ENCODE peak calls at places on chromosomes 4 and X, in eight cellular contexts. C is choroid plexus epithelial cell, Y is upper lobe of left lung, D is HFF-Myc, L is astrocyte of the spinal cord, W is CD14-positive monocyte, E is fibroblast of mammary gland, M is mucosa of descending colon. P is an unnamed sample.

GRCh38 chrX:153438522-153438921 is 7.3 kb downstream of the TREX2 start:
- DNase-seq in C (peak), Y (no peak), D (peak), L (peak), W (no peak), E (peak), M (no peak), P (no peak)

GRCh38 chr4:54942735-54943134 is 182.7 kb downstream of the KDR start:
- DNase-seq in C (peak), Y (no peak), D (no peak), L (no peak), W (no peak), E (no peak), M (no peak), P (no peak)

GRCh38 chr4:124537971-124538370 is 174.6 kb downstream of the ANKRD50 start:
- DNase-seq in C (no peak), Y (no peak), D (no peak), L (no peak), W (no peak), E (no peak), M (no peak), P (no peak)

GRCh38 chrX:108081110-108081509 is 10.2 kb downstream of the PSMD10 start:
- DNase-seq in C (no peak), Y (no peak), D (no peak), L (no peak), W (no peak), E (no peak), M (no peak), P (no peak)

GRCh38 chr4:81622028-81622427 is 150.3 kb upstream of the RASGEF1B start:
- DNase-seq in C (no peak), Y (no peak), D (no peak), L (no peak), W (no peak), E (no peak), M (no peak), P (no peak)

GRCh38 chr4:20532096-20532495 is 168.2 kb upstream of the PACRGL start:
- DNase-seq in C (peak), Y (no peak), D (no peak), L (peak), W (no peak), E (no peak), M (no peak), P (no peak)

GRCh38 chr4:16897351-16897750 is 1.1 kb downstream of the LDB2 start:
- DNase-seq in C (peak), Y (no peak), D (no peak), L (peak), W (no peak), E (no peak), M (no peak), P (no peak)

GRCh38 chr4:128835498-128836222 is 26.2 kb downstream of the JADE1 start:
- DNase-seq in C (peak), Y (peak), D (no peak), L (no peak), W (no peak), E (peak), M (no peak), P (peak)

GRCh38 chr4:90127223-90127705 is at the start of gene CCSER1:
- DNase-seq in C (peak), Y (peak), D (no peak), L (peak), W (peak), E (peak), M (peak), P (peak)

GRCh38 chr4:73438582-73439215 is 2.7 kb downstream of the AFP start:
- DNase-seq in C (no peak), Y (no peak), D (no peak), L (no peak), W (no peak), E (no peak), M (no peak), P (no peak)

GRCh38 chr4:73437558-73437956 is 1.5 kb downstream of the AFP start:
- DNase-seq in C (no peak), Y (no peak), D (no peak), L (no peak), W (no peak), E (no peak), M (no peak), P (no peak)

GRCh38 chr4:73435984-73436383 is at the start of gene AFP:
- DNase-seq in C (no peak), Y (no peak), D (no peak), L (no peak), W (no peak), E (no peak), M (no peak), P (no peak)

GRCh38 chr4:73438048-73438447 is 2.0 kb downstream of the AFP start:
- DNase-seq in C (no peak), Y (no peak), D (no peak), L (no peak), W (no peak), E (no peak), M (no peak), P (no peak)

DNA sequence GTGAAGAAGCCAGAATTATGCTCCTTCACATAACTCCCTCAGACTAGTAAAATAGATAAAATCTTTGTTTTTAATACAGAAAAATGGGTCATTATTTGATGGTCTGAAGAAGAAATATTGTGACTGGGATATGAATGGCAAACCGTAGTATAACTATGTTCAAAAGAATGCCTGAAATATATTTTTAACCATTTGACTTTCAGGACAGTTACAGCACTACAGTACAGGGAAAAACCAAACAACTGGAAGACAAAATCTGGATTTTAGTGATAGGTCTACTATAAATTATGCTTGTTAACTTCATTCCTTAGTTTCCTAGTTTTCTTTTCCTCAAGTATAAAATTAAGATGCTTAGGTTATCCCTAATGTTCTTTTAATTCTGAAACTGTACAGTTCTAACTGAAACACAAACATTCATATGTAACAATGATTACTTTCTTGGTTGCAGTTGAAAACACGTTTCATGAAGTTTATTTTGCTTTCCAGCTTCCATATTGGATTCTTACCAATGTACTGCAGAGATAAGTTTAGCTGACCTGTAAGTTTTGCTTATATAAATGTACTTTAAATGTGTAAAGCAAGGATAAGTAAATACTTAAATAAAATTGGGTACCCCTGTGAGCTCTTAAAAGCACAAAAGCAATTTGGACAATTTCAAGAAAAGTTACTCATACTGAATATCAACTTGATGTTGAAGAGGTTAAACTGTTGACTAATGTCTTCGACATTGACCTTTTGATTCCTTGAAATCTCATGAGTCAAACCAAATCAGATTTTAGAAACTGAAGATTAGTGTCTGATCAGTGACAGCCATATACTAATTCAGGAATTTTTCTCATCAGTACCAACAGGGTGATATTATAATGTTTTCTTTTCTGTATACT is 895 bp downstream of the AFP start:
- DNase-seq in C (no peak), Y (no peak), D (no peak), L (no peak), W (no peak), E (no peak), M (no peak), P (no peak)
- TF ChIP-seq CTCF in C (no peak), Y (no peak), D (no peak), L (no peak), W (no peak), E (no peak), M (no peak), P (no peak)

GRCh38 chrX:21932277-21932996 is 8.1 kb upstream of the SMS start:
- DNase-seq in C (peak), Y (no peak), D (no peak), L (peak), W (peak), E (peak), M (no peak), P (no peak)

GRCh38 chrX:21929209-21929608 is 11.3 kb upstream of the SMS start:
- DNase-seq in C (no peak), Y (no peak), D (no peak), L (no peak), W (no peak), E (no peak), M (no peak), P (no peak)

GRCh38 chrX:21934414-21934813 is 6.1 kb upstream of the SMS start:
- DNase-seq in C (no peak), Y (no peak), D (no peak), L (no peak), W (no peak), E (no peak), M (no peak), P (no peak)

GRCh38 chrX:21930986-21931385 is 9.5 kb upstream of the SMS start:
- DNase-seq in C (no peak), Y (no peak), D (no peak), L (no peak), W (no peak), E (no peak), M (no peak), P (no peak)

GRCh38 chrX:21933077-21933476 is 7.4 kb upstream of the SMS start:
- DNase-seq in C (no peak), Y (no peak), D (no peak), L (no peak), W (no peak), E (no peak), M (no peak), P (no peak)
- TF ChIP-seq CTCF in C (no peak), Y (no peak), D (no peak), L (no peak), W (no peak), E (no peak), M (no peak), P (no peak)

DNA sequence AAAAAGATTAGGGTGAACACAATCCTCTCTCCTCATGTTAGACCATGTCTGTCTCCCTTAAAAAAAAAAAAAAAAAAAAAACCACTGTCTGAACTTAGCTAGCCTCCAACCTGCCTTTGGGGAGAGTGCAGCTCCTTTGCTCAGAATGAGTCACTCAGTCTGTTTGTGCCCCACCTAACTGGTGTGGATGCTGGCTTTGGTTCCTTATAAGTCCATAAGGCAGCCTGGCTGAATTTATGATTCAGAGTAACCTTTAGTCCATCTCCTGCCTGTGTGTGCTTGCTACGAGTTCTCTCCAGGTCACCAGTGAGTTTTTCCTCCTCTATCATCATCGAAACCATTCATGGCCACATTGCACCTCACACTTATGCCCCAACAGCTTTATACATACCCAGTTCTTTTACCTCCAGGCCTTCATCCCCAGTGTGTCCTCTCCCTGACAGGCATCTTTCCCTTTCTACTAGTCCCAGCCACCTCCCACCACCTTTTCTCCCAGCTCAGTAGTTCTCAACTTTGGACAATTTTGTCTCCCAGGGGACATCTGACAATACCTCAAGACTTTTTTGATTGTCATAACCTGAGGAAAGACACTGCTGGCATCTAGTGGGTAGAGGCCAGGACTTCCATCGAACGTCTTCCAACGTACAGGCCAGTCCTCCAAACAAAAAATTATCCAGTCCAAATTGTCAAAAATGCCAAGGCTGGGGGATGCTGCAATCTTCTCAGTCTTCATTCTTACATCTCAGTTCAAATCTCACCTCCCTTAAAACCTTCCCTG is 220.8 kb upstream of the EMCN start:
- DNase-seq in C (peak), Y (no peak), D (peak), L (peak), W (no peak), E (peak), M (no peak), P (peak)
- TF ChIP-seq CTCF in C (no peak), Y (no peak), D (no peak), L (no peak), W (no peak), E (no peak), M (no peak), P (no peak)

GRCh38 chr4:52376107-52376704 is 282.9 kb downstream of the USP46 start:
- DNase-seq in C (peak), Y (no peak), D (peak), L (peak), W (no peak), E (peak), M (no peak), P (no peak)
- TF ChIP-seq CTCF in C (peak), Y (peak), D (peak), L (peak), W (peak), E (peak), M (no peak), P (peak)

P was measured in transverse colon.